ENCODE peak calls at places on chromosomes 5 and 9, in seven cellular contexts. G, Q, C, M, W, T and S are unnamed samples.

GRCh38 chr5:105961572-105961971 is 1709.2 kb downstream of the EFNA5 start:
- DNase-seq in G (no peak), Q (no peak), C (no peak), M (no peak), W (no peak), T (no peak), S (no peak)

GRCh38 chr5:127206320-127207113 is 84.1 kb upstream of the MEGF10 start:
- DNase-seq in G (no peak), Q (peak), C (peak), M (peak), W (no peak), T (no peak), S (no peak)

GRCh38 chr5:139651863-139652787 is 4.0 kb downstream of the CXXC5 start:
- DNase-seq in G (peak), Q (no peak), C (peak), M (no peak), W (peak), T (no peak), S (peak)

GRCh38 chr9:130433168-130433946 is 11.4 kb upstream of the ASS1 start:
- DNase-seq in G (no peak), Q (no peak), C (peak), M (peak), W (no peak), T (no peak), S (peak)

GRCh38 chr5:174951151-174951780 is 226.9 kb downstream of the MSX2 start:
- DNase-seq in G (peak), Q (peak), C (peak), M (peak), W (peak), T (peak), S (peak)

GRCh38 chr5:164002653-164003052 is 497.2 kb downstream of the MAT2B start:
- DNase-seq in G (no peak), Q (no peak), C (peak), M (no peak), W (peak), T (no peak), S (no peak)

GRCh38 chr9:136462664-136463063 is 20.2 kb downstream of the SEC16A start:
- DNase-seq in G (no peak), Q (no peak), C (no peak), M (no peak), W (no peak), T (no peak), S (no peak)

GRCh38 chr9:95499847-95500246 is 16.9 kb downstream of the PTCH1 start:
- DNase-seq in G (no peak), Q (no peak), C (peak), M (no peak), W (no peak), T (no peak), S (no peak)

GRCh38 chr9:79686381-79687130 is 114.8 kb downstream of the TLE4 start:
- DNase-seq in G (no peak), Q (no peak), C (peak), M (peak), W (no peak), T (no peak), S (no peak)

GRCh38 chr9:128390813-128391711 is 19.9 kb downstream of the URM1 start:
- DNase-seq in G (no peak), Q (no peak), C (no peak), M (no peak), W (no peak), T (no peak), S (no peak)

GRCh38 chr5:65483474-65484346 is 2.0 kb upstream of the ADAMTS6 start:
- DNase-seq in G (peak), Q (peak), C (peak), M (peak), W (peak), T (no peak), S (peak)

GRCh38 chr9:108049026-108049591 is 559.5 kb upstream of the KLF4 start:
- DNase-seq in G (no peak), Q (peak), C (peak), M (peak), W (no peak), T (no peak), S (no peak)

GRCh38 chr5:56543431-56544385 is 271.6 kb upstream of the MAP3K1 start:
- DNase-seq in G (no peak), Q (peak), C (peak), M (peak), W (no peak), T (no peak), S (no peak)

GRCh38 chr9:70559102-70559501 is 144.6 kb upstream of the KLF9 start:
- DNase-seq in G (no peak), Q (no peak), C (no peak), M (no peak), W (no peak), T (no peak), S (no peak)

GRCh38 chr9:137487454-137488329 is 28.6 kb upstream of the NSMF start:
- DNase-seq in G (no peak), Q (no peak), C (no peak), M (no peak), W (no peak), T (no peak), S (no peak)

DNA sequence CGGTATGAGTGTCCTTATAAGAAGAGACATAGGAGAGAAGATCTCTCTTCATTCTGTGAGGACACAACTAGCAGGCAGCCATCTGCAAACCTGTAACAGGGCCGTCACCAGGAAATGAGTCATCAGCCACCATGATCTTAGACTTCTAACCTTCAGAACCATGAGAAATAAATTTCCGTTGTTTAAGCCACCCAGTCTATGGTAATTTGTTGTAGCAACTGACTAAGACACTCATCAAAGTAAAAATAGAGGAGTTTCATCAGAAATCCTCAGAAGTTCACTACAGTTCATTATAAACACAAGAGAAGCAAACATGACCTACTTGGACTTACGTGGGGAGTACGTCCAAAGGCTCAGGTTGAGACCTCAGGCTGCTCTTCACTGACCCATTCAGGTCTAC is 357.7 kb downstream of the SEMA5A start:
- DNase-seq in G (no peak), Q (no peak), C (peak), M (peak), W (no peak), T (no peak), S (no peak)
- H3K9ac ChIP-seq in G (no peak), Q (no peak), C (no peak), M (no peak), W (no peak), T (no peak), S (no peak)

GRCh38 chr9:21102311-21102710 is 24.6 kb upstream of the IFNB1 start:
- DNase-seq in G (no peak), Q (no peak), C (peak), M (no peak), W (no peak), T (no peak), S (no peak)

GRCh38 chr9:21097817-21098216 is 20.1 kb upstream of the IFNB1 start:
- DNase-seq in G (peak), Q (no peak), C (no peak), M (no peak), W (no peak), T (no peak), S (no peak)

GRCh38 chr9:21096172-21096900 is 18.6 kb upstream of the IFNB1 start:
- DNase-seq in G (no peak), Q (no peak), C (peak), M (no peak), W (peak), T (no peak), S (no peak)

GRCh38 chr9:21095561-21095960 is 17.8 kb upstream of the IFNB1 start:
- DNase-seq in G (no peak), Q (no peak), C (no peak), M (no peak), W (no peak), T (no peak), S (no peak)

GRCh38 chr9:21096901-21097255 is 19.1 kb upstream of the IFNB1 start:
- DNase-seq in G (no peak), Q (no peak), C (no peak), M (no peak), W (no peak), T (no peak), S (no peak)
- H3K4me3 ChIP-seq in G (no peak), Q (no peak), C (no peak), M (no peak), W (peak), T (no peak), S (no peak)

DNA sequence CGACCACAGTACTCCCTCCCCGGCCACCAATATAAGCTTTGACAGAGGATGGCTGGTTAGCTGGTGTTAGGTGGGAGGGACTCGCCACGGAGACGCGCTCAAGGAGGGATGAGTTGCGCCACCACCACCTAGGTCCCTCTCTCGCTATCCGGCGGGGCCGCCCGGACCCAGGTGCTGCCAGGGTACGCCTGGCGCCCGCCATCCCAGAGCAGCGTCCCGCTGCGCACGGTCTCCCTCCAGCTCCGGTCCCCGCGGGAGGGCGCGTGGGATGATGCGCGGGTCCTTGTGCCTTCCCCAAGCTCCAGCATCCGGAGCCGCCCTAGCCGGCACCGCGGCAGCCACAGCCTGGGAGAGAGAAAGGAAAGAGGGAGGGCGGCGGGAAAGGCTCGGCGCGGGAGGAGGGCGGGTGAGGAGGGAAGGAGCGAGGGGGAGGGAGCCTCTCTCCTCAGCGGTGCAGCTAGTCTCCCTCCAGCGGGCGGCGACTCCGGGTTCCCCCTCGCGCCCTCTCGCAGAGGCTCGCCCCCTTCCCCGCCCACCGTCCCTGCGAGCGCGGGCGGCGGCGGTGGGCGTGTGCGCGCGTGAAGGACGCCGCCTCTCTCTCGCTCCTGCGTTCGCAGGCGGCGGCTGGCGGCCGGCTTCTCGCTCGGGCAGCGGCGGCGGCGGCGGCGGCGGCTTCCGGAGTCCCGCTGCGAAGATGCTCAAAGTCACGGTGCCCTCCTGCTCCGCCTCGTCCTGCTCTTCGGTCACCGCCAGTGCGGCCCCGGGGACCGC is at the start of gene CAMK4:
- DNase-seq in G (peak), Q (peak), C (peak), M (peak), W (peak), T (peak), S (peak)
- H3K9ac ChIP-seq in G (peak), Q (peak), C (peak), M (peak), W (peak), T (peak), S (no peak)

GRCh38 chr9:37904647-37905505 is 949 bp upstream of the SLC25A51 start:
- DNase-seq in G (no peak), Q (no peak), C (peak), M (no peak), W (peak), T (no peak), S (no peak)

GRCh38 chr9:37902804-37903580 is 935 bp downstream of the SLC25A51 start:
- DNase-seq in G (no peak), Q (no peak), C (peak), M (peak), W (peak), T (no peak), S (no peak)

GRCh38 chr9:37903831-37904646 is at the start of gene SLC25A51:
- DNase-seq in G (peak), Q (peak), C (peak), M (peak), W (peak), T (peak), S (peak)

GRCh38 chr9:37903581-37903830 is 421 bp downstream of the SLC25A51 start:
- DNase-seq in G (peak), Q (no peak), C (no peak), M (peak), W (peak), T (no peak), S (no peak)

GRCh38 chr9:37902131-37902530 is 1.8 kb downstream of the SLC25A51 start:
- DNase-seq in G (no peak), Q (no peak), C (no peak), M (no peak), W (no peak), T (no peak), S (no peak)
- H3K4me3 ChIP-seq in G (peak), Q (no peak), C (no peak), M (no peak), W (peak), T (no peak), S (peak)

GRCh38 chr5:545641-546375 is 21.6 kb upstream of the SLC9A3 start:
- DNase-seq in G (no peak), Q (no peak), C (no peak), M (no peak), W (no peak), T (no peak), S (no peak)

GRCh38 chr5:548256-548655 is 24.0 kb upstream of the SLC9A3 start:
- DNase-seq in G (no peak), Q (no peak), C (peak), M (no peak), W (no peak), T (no peak), S (no peak)

GRCh38 chr5:544675-545330 is 20.6 kb upstream of the SLC9A3 start:
- DNase-seq in G (peak), Q (no peak), C (no peak), M (no peak), W (no peak), T (no peak), S (no peak)

GRCh38 chr5:546376-546908 is 22.2 kb upstream of the SLC9A3 start:
- DNase-seq in G (no peak), Q (no peak), C (no peak), M (no peak), W (no peak), T (no peak), S (no peak)

DNA sequence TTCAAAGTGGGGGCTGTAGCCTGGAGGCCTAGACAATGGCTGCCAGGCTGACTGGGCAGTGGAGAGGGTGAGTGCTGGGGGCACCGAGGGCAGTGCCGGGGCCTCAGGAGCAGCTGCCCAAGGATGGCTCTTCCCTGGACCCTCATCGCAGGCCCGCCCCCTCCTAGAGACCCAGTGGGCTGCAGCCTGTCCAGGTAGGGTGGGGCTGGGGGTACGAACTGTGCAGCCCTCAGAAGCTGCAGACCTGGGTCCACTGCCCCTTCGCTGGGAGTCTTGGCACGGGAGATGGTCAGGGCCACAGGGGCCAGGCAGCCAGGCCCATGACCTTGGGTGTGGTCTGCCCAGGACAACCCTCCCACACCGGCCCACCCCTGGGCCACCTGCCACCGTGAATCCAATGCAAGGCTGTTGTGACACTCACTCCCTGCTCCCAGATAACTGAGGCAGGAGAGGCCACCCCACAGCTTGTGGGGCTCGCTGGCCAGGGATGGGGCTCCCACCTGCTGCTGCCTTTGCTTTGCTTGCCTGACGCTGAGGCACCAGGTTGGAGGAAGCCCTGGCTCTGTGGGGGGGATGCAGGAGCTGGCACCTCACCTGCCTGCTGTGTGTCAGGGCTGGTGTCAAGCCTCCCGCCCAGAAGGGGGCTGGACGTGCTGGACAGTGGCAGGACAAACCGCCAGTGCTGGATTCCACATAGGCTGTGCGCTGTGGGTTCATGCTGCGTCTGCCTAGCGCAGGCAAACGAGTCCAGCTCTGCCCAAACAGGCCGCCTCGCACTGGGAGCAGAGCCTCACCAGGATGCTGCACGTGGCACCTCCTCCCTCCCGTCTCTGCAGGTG is 23.1 kb upstream of the SLC9A3 start:
- DNase-seq in G (no peak), Q (no peak), C (no peak), M (no peak), W (no peak), T (no peak), S (no peak)
- H3K9ac ChIP-seq in G (no peak), Q (no peak), C (no peak), M (no peak), W (no peak), T (no peak), S (no peak)

GRCh38 chr5:86780018-86780417 is 162.3 kb downstream of the COX7C start:
- DNase-seq in G (no peak), Q (no peak), C (no peak), M (no peak), W (no peak), T (no peak), S (no peak)
- H3K4me3 ChIP-seq in G (no peak), Q (no peak), C (no peak), M (no peak), W (no peak), T (no peak), S (no peak)

GRCh38 chr5:10601246-10602030 is 37.6 kb downstream of the ANKRD33B start:
- DNase-seq in G (peak), Q (peak), C (peak), M (no peak), W (peak), T (no peak), S (no peak)
- H3K9ac ChIP-seq in G (peak), Q (peak), C (no peak), M (no peak), W (peak), T (no peak), S (no peak)

GRCh38 chr5:138107213-138107612 is 23.4 kb downstream of the WNT8A start:
- DNase-seq in G (no peak), Q (no peak), C (no peak), M (no peak), W (no peak), T (no peak), S (no peak)

GRCh38 chr5:138111181-138111580 is 27.3 kb downstream of the WNT8A start:
- DNase-seq in G (no peak), Q (no peak), C (no peak), M (no peak), W (no peak), T (no peak), S (no peak)

GRCh38 chr5:138109463-138110265 is 25.8 kb downstream of the WNT8A start:
- DNase-seq in G (no peak), Q (no peak), C (peak), M (no peak), W (no peak), T (no peak), S (no peak)

GRCh38 chr5:138111937-138112336 is 27.3 kb downstream of the NME5 start:
- DNase-seq in G (no peak), Q (no peak), C (peak), M (no peak), W (no peak), T (no peak), S (no peak)

GRCh38 chr5:138110266-138110963 is 26.6 kb downstream of the WNT8A start:
- DNase-seq in G (no peak), Q (no peak), C (no peak), M (peak), W (no peak), T (no peak), S (peak)
- H3K4me3 ChIP-seq in G (no peak), Q (no peak), C (no peak), M (no peak), W (no peak), T (no peak), S (no peak)